ENCODE peak calls at places on chromosome 12, in seven cellular contexts. One of them, this sample, is unnamed. For H3K4me1, the result is how much of the 10 kb centered on the place peaks cover.

GRCh38 chr12:83763425-83763824 is 1076.7 kb downstream of the TMTC2 start:
- DNase-seq in body of pancreas: no peak
- DNase-seq in heart left ventricle: no peak
- DNase-seq in endothelial cell of umbilical vein: no peak
- DNase-seq in ovary: no peak
- DNase-seq in transverse colon: no peak
- DNase-seq in uterus: no peak
- DNase-seq in this sample: no peak

GRCh38 chr12:28033538-28033915 is 61.0 kb upstream of the PTHLH start:
- DNase-seq in body of pancreas: no peak
- DNase-seq in heart left ventricle: no peak
- DNase-seq in endothelial cell of umbilical vein: no peak
- DNase-seq in ovary: no peak
- DNase-seq in transverse colon: no peak
- DNase-seq in uterus: no peak
- DNase-seq in this sample: no peak

GRCh38 chr12:130031571-130032189 is 127.9 kb upstream of the TMEM132D start:
- DNase-seq in body of pancreas: peak
- DNase-seq in heart left ventricle: no peak
- DNase-seq in endothelial cell of umbilical vein: peak
- DNase-seq in ovary: peak
- DNase-seq in transverse colon: peak
- DNase-seq in uterus: peak
- DNase-seq in this sample: peak

GRCh38 chr12:119938049-119938667 is 50.9 kb upstream of the BICDL1 start:
- DNase-seq in body of pancreas: peak
- DNase-seq in heart left ventricle: peak
- DNase-seq in endothelial cell of umbilical vein: peak
- DNase-seq in ovary: peak
- DNase-seq in transverse colon: peak
- DNase-seq in uterus: no peak
- DNase-seq in this sample: peak

GRCh38 chr12:79850610-79851299 is 84.1 kb downstream of the PPP1R12A start:
- DNase-seq in body of pancreas: no peak
- DNase-seq in heart left ventricle: no peak
- DNase-seq in endothelial cell of umbilical vein: no peak
- DNase-seq in ovary: no peak
- DNase-seq in transverse colon: no peak
- DNase-seq in uterus: no peak
- DNase-seq in this sample: no peak

GRCh38 chr12:103632554-103633216 is 45.6 kb downstream of the STAB2 start:
- DNase-seq in body of pancreas: peak
- DNase-seq in heart left ventricle: no peak
- DNase-seq in endothelial cell of umbilical vein: peak
- DNase-seq in ovary: no peak
- DNase-seq in transverse colon: peak
- DNase-seq in uterus: no peak
- DNase-seq in this sample: peak

GRCh38 chr12:47602330-47602729 is 103.5 kb downstream of the RPAP3 start:
- DNase-seq in body of pancreas: no peak
- DNase-seq in heart left ventricle: no peak
- DNase-seq in endothelial cell of umbilical vein: peak
- DNase-seq in ovary: no peak
- DNase-seq in transverse colon: no peak
- DNase-seq in uterus: no peak
- DNase-seq in this sample: no peak

GRCh38 chr12:51923506-51924365 is 16.4 kb downstream of the ACVRL1 start:
- DNase-seq in body of pancreas: peak
- DNase-seq in heart left ventricle: peak
- DNase-seq in endothelial cell of umbilical vein: peak
- DNase-seq in ovary: peak
- DNase-seq in transverse colon: peak
- DNase-seq in uterus: peak
- DNase-seq in this sample: no peak

GRCh38 chr12:11584213-11584855 is 65.1 kb upstream of the ETV6 start:
- DNase-seq in body of pancreas: no peak
- DNase-seq in heart left ventricle: no peak
- DNase-seq in endothelial cell of umbilical vein: peak
- DNase-seq in ovary: no peak
- DNase-seq in transverse colon: no peak
- DNase-seq in uterus: no peak
- DNase-seq in this sample: no peak

GRCh38 chr12:57452937-57453509 is 2.1 kb upstream of the INHBE start:
- DNase-seq in body of pancreas: peak
- DNase-seq in heart left ventricle: peak
- DNase-seq in endothelial cell of umbilical vein: peak
- DNase-seq in ovary: peak
- DNase-seq in transverse colon: peak
- DNase-seq in uterus: peak
- DNase-seq in this sample: peak

GRCh38 chr12:18837025-18837424 is 99.1 kb downstream of the CAPZA3 start:
- DNase-seq in body of pancreas: no peak
- DNase-seq in heart left ventricle: no peak
- DNase-seq in endothelial cell of umbilical vein: no peak
- DNase-seq in ovary: no peak
- DNase-seq in transverse colon: no peak
- DNase-seq in uterus: peak
- DNase-seq in this sample: peak

GRCh38 chr12:19572920-19573558 is 133.7 kb downstream of the AEBP2 start:
- DNase-seq in body of pancreas: no peak
- DNase-seq in heart left ventricle: no peak
- DNase-seq in endothelial cell of umbilical vein: peak
- DNase-seq in ovary: no peak
- DNase-seq in transverse colon: peak
- DNase-seq in uterus: no peak
- DNase-seq in this sample: no peak

GRCh38 chr12:66144796-66145754 is 14.5 kb upstream of the LLPH start:
- DNase-seq in body of pancreas: peak
- DNase-seq in heart left ventricle: no peak
- DNase-seq in endothelial cell of umbilical vein: peak
- DNase-seq in ovary: no peak
- DNase-seq in transverse colon: peak
- DNase-seq in uterus: peak
- DNase-seq in this sample: peak

GRCh38 chr12:52079576-52080402 is at the start of gene SMIM41:
- DNase-seq in body of pancreas: no peak
- DNase-seq in heart left ventricle: no peak
- DNase-seq in endothelial cell of umbilical vein: no peak
- DNase-seq in ovary: peak
- DNase-seq in transverse colon: no peak
- DNase-seq in uterus: no peak
- DNase-seq in this sample: no peak

GRCh38 chr12:24378548-24379011 is 429.1 kb upstream of the SOX5 start:
- DNase-seq in body of pancreas: no peak
- DNase-seq in heart left ventricle: no peak
- DNase-seq in endothelial cell of umbilical vein: no peak
- DNase-seq in ovary: no peak
- DNase-seq in transverse colon: no peak
- DNase-seq in uterus: no peak
- DNase-seq in this sample: no peak

GRCh38 chr12:112962561-112962960 is 15.8 kb upstream of the OAS2 start:
- DNase-seq in body of pancreas: no peak
- DNase-seq in heart left ventricle: no peak
- DNase-seq in endothelial cell of umbilical vein: no peak
- DNase-seq in ovary: no peak
- DNase-seq in transverse colon: no peak
- DNase-seq in uterus: no peak
- DNase-seq in this sample: no peak

GRCh38 chr12:129614221-129614885 is 289.5 kb downstream of the TMEM132D start:
- DNase-seq in body of pancreas: no peak
- DNase-seq in heart left ventricle: no peak
- DNase-seq in endothelial cell of umbilical vein: no peak
- DNase-seq in ovary: no peak
- DNase-seq in transverse colon: no peak
- DNase-seq in uterus: no peak
- DNase-seq in this sample: no peak

DNA sequence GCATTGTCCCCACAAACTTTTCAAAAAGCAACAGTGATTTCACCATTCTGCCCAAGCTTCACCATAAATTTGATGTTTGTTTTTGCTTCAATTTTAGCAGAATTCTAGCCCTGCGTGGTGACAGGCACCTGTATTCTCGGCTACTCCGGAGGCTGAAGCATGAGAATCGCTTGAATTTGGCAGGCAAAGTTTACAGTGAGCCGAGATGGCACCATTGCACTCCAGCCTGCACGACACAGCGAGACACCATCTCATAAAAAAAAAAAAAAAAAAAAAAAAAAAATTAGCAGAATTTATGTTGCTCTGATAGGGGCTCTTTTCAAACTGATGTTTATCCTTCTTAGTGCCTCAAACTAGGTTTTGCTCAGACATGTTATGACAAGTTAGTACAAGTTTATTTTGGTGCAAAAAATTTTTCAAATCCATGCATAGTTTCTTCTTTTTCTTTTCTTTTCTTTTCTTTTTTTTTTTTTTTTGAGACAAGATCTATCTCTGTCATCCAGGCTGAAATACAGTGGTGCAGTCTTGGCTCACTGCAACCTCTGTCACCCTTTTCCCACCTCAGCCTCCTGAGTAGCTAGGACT is 24.3 kb downstream of the RASSF3 start:
- DNase-seq in body of pancreas: no peak
- DNase-seq in heart left ventricle: no peak
- DNase-seq in endothelial cell of umbilical vein: no peak
- DNase-seq in ovary: no peak
- DNase-seq in transverse colon: no peak
- DNase-seq in uterus: no peak
- DNase-seq in this sample: no peak
- H3K4me1 ChIP-seq in body of pancreas: under half
- H3K4me1 ChIP-seq in heart left ventricle: under half
- H3K4me1 ChIP-seq in endothelial cell of umbilical vein: under half
- H3K4me1 ChIP-seq in ovary: under half
- H3K4me1 ChIP-seq in transverse colon: under half
- H3K4me1 ChIP-seq in uterus: under half
- H3K4me1 ChIP-seq in this sample: under half

GRCh38 chr12:117059156-117059555 is 40.1 kb downstream of the TESC start:
- DNase-seq in body of pancreas: no peak
- DNase-seq in heart left ventricle: peak
- DNase-seq in endothelial cell of umbilical vein: no peak
- DNase-seq in ovary: no peak
- DNase-seq in transverse colon: no peak
- DNase-seq in uterus: no peak
- DNase-seq in this sample: peak

GRCh38 chr12:117060927-117061300 is 38.3 kb downstream of the TESC start:
- DNase-seq in body of pancreas: no peak
- DNase-seq in heart left ventricle: no peak
- DNase-seq in endothelial cell of umbilical vein: no peak
- DNase-seq in ovary: no peak
- DNase-seq in transverse colon: no peak
- DNase-seq in uterus: no peak
- DNase-seq in this sample: no peak

GRCh38 chr12:117058442-117059072 is 40.7 kb downstream of the TESC start:
- DNase-seq in body of pancreas: no peak
- DNase-seq in heart left ventricle: no peak
- DNase-seq in endothelial cell of umbilical vein: no peak
- DNase-seq in ovary: no peak
- DNase-seq in transverse colon: no peak
- DNase-seq in uterus: no peak
- DNase-seq in this sample: no peak

GRCh38 chr12:117061555-117062079 is 37.6 kb downstream of the TESC start:
- DNase-seq in body of pancreas: no peak
- DNase-seq in heart left ventricle: no peak
- DNase-seq in endothelial cell of umbilical vein: no peak
- DNase-seq in ovary: no peak
- DNase-seq in transverse colon: no peak
- DNase-seq in uterus: no peak
- DNase-seq in this sample: no peak

GRCh38 chr12:117060236-117060926 is 38.8 kb downstream of the TESC start:
- DNase-seq in body of pancreas: no peak
- DNase-seq in heart left ventricle: no peak
- DNase-seq in endothelial cell of umbilical vein: no peak
- DNase-seq in ovary: no peak
- DNase-seq in transverse colon: no peak
- DNase-seq in uterus: no peak
- DNase-seq in this sample: peak
- H3K27ac ChIP-seq in body of pancreas: no peak
- H3K27ac ChIP-seq in heart left ventricle: no peak
- H3K27ac ChIP-seq in endothelial cell of umbilical vein: no peak
- H3K27ac ChIP-seq in ovary: no peak
- H3K27ac ChIP-seq in transverse colon: no peak
- H3K27ac ChIP-seq in uterus: no peak
- H3K27ac ChIP-seq in this sample: peak

DNA sequence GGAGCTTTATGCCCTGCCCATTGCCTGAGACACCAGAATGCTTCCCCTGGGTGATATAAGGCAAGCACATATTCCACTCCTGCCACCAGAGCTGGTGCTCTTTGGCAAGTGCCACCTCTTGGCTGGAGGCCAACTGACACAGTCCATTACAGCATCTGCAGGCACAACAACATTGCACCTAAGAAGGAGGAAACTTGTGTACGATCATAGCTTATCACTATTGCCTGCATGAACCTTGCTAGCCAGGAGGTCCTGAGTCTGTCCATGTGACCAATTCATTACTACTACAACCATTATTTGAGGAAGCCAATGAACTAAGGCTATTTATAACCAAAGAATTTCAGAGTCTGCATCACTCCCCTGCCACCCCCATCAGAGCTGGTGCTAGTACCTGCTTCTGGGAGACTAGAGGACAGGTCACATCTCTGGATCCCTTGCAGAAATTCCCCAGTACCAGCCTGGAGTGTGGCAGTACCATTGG is 119.9 kb upstream of the SCAF11 start:
- DNase-seq in body of pancreas: peak
- DNase-seq in heart left ventricle: peak
- DNase-seq in endothelial cell of umbilical vein: no peak
- DNase-seq in ovary: no peak
- DNase-seq in transverse colon: peak
- DNase-seq in uterus: no peak
- DNase-seq in this sample: peak
- TF ChIP-seq POLR2A in body of pancreas: no peak
- TF ChIP-seq POLR2A in heart left ventricle: no peak
- TF ChIP-seq POLR2A in endothelial cell of umbilical vein: no peak
- TF ChIP-seq POLR2A in ovary: no peak
- TF ChIP-seq POLR2A in transverse colon: no peak
- TF ChIP-seq POLR2A in uterus: no peak
- TF ChIP-seq POLR2A in this sample: no peak

GRCh38 chr12:121799175-121799841 is 4.5 kb upstream of the SETD1B start:
- DNase-seq in body of pancreas: peak
- DNase-seq in heart left ventricle: peak
- DNase-seq in endothelial cell of umbilical vein: peak
- DNase-seq in ovary: peak
- DNase-seq in transverse colon: peak
- DNase-seq in uterus: peak
- DNase-seq in this sample: peak

GRCh38 chr12:121795029-121795977 is 1.8 kb upstream of the RHOF start:
- DNase-seq in body of pancreas: peak
- DNase-seq in heart left ventricle: peak
- DNase-seq in endothelial cell of umbilical vein: peak
- DNase-seq in ovary: peak
- DNase-seq in transverse colon: peak
- DNase-seq in uterus: peak
- DNase-seq in this sample: peak

GRCh38 chr12:121798807-121799174 is 5.0 kb upstream of the SETD1B start:
- DNase-seq in body of pancreas: no peak
- DNase-seq in heart left ventricle: no peak
- DNase-seq in endothelial cell of umbilical vein: no peak
- DNase-seq in ovary: no peak
- DNase-seq in transverse colon: peak
- DNase-seq in uterus: no peak
- DNase-seq in this sample: no peak

GRCh38 chr12:121797937-121798801 is 4.7 kb upstream of the RHOF start:
- DNase-seq in body of pancreas: peak
- DNase-seq in heart left ventricle: peak
- DNase-seq in endothelial cell of umbilical vein: peak
- DNase-seq in ovary: peak
- DNase-seq in transverse colon: peak
- DNase-seq in uterus: peak
- DNase-seq in this sample: peak

GRCh38 chr12:121796855-121797751 is 3.6 kb upstream of the RHOF start:
- DNase-seq in body of pancreas: peak
- DNase-seq in heart left ventricle: peak
- DNase-seq in endothelial cell of umbilical vein: peak
- DNase-seq in ovary: peak
- DNase-seq in transverse colon: peak
- DNase-seq in uterus: peak
- DNase-seq in this sample: peak
- H3K4me1 ChIP-seq in body of pancreas: half or more
- H3K4me1 ChIP-seq in heart left ventricle: under half
- H3K4me1 ChIP-seq in endothelial cell of umbilical vein: under half
- H3K4me1 ChIP-seq in ovary: under half
- H3K4me1 ChIP-seq in transverse colon: under half
- H3K4me1 ChIP-seq in uterus: under half
- H3K4me1 ChIP-seq in this sample: half or more

This sample was measured in adrenal gland.